ENCODE peak calls at places on chromosomes 3 and 15, in nine cellular contexts. One of them, this sample, is unnamed.

GRCh38 chr15:100082761-100083402 is 258.9 kb downstream of the ADAMTS17 start:
- DNase-seq in stimulated activated CD8-positive, alpha-beta memory T cell treated with anti-CD3 and anti-CD28 coated beads, Interleukin-15, amount 100 ng/mL, for 48 hours: no peak
- DNase-seq in stimulated activated CD4-positive, alpha-beta T cell treated with anti-CD3 and anti-CD28 coated beads, Interleukin-1b, Interleukin-23, amount 100 ng/mL, for 4 hours: no peak
- DNase-seq in endothelial cell: no peak
- DNase-seq in ureter: no peak
- DNase-seq in HFFc6: no peak
- DNase-seq in activated gamma-delta T cell treated with Interleukin-2 at 50 U/mL for 16 hours: no peak
- DNase-seq in spleen: peak
- DNase-seq in WTC11: no peak
- DNase-seq in this sample: no peak

GRCh38 chr3:48661501-48662139 is 1.1 kb downstream of the CELSR3 start:
- DNase-seq in ureter: peak
- DNase-seq in spleen: peak
- DNase-seq in activated gamma-delta T cell treated with Interleukin-2 at 50 U/mL for 16 hours: peak
- DNase-seq in endothelial cell: peak
- DNase-seq in HFFc6: peak
- DNase-seq in WTC11: peak
- DNase-seq in stimulated activated CD8-positive, alpha-beta memory T cell treated with anti-CD3 and anti-CD28 coated beads, Interleukin-15, amount 100 ng/mL, for 48 hours: peak
- DNase-seq in stimulated activated CD4-positive, alpha-beta T cell treated with anti-CD3 and anti-CD28 coated beads, Interleukin-1b, Interleukin-23, amount 100 ng/mL, for 4 hours: peak
- DNase-seq in this sample: peak

GRCh38 chr3:111151438-111151837 is 79.8 kb downstream of the NECTIN3 start:
- DNase-seq in spleen: no peak
- DNase-seq in WTC11: no peak
- DNase-seq in endothelial cell: no peak
- DNase-seq in activated gamma-delta T cell treated with Interleukin-2 at 50 U/mL for 16 hours: no peak
- DNase-seq in HFFc6: peak
- DNase-seq in ureter: no peak
- DNase-seq in stimulated activated CD8-positive, alpha-beta memory T cell treated with anti-CD3 and anti-CD28 coated beads, Interleukin-15, amount 100 ng/mL, for 48 hours: no peak
- DNase-seq in stimulated activated CD4-positive, alpha-beta T cell treated with anti-CD3 and anti-CD28 coated beads, Interleukin-1b, Interleukin-23, amount 100 ng/mL, for 4 hours: no peak
- DNase-seq in this sample: no peak

GRCh38 chr15:39511915-39512260 is 69.0 kb upstream of the THBS1 start:
- DNase-seq in ureter: no peak
- DNase-seq in stimulated activated CD4-positive, alpha-beta T cell treated with anti-CD3 and anti-CD28 coated beads, Interleukin-1b, Interleukin-23, amount 100 ng/mL, for 4 hours: no peak
- DNase-seq in spleen: no peak
- DNase-seq in endothelial cell: no peak
- DNase-seq in stimulated activated CD8-positive, alpha-beta memory T cell treated with anti-CD3 and anti-CD28 coated beads, Interleukin-15, amount 100 ng/mL, for 48 hours: no peak
- DNase-seq in activated gamma-delta T cell treated with Interleukin-2 at 50 U/mL for 16 hours: no peak
- DNase-seq in HFFc6: peak
- DNase-seq in WTC11: no peak
- DNase-seq in this sample: no peak

GRCh38 chr15:31390029-31390428 is 63.4 kb downstream of the KLF13 start:
- DNase-seq in activated gamma-delta T cell treated with Interleukin-2 at 50 U/mL for 16 hours: no peak
- DNase-seq in WTC11: no peak
- DNase-seq in HFFc6: no peak
- DNase-seq in ureter: peak
- DNase-seq in endothelial cell: no peak
- DNase-seq in stimulated activated CD8-positive, alpha-beta memory T cell treated with anti-CD3 and anti-CD28 coated beads, Interleukin-15, amount 100 ng/mL, for 48 hours: no peak
- DNase-seq in stimulated activated CD4-positive, alpha-beta T cell treated with anti-CD3 and anti-CD28 coated beads, Interleukin-1b, Interleukin-23, amount 100 ng/mL, for 4 hours: no peak
- DNase-seq in spleen: no peak
- DNase-seq in this sample: no peak

GRCh38 chr3:34268032-34268760 is 469.8 kb downstream of the PDCD6IP start:
- DNase-seq in activated gamma-delta T cell treated with Interleukin-2 at 50 U/mL for 16 hours: no peak
- DNase-seq in WTC11: no peak
- DNase-seq in endothelial cell: no peak
- DNase-seq in ureter: no peak
- DNase-seq in stimulated activated CD8-positive, alpha-beta memory T cell treated with anti-CD3 and anti-CD28 coated beads, Interleukin-15, amount 100 ng/mL, for 48 hours: no peak
- DNase-seq in stimulated activated CD4-positive, alpha-beta T cell treated with anti-CD3 and anti-CD28 coated beads, Interleukin-1b, Interleukin-23, amount 100 ng/mL, for 4 hours: no peak
- DNase-seq in spleen: no peak
- DNase-seq in HFFc6: no peak
- DNase-seq in this sample: no peak

GRCh38 chr3:148532326-148532725 is 165.4 kb upstream of the AGTR1 start:
- DNase-seq in HFFc6: no peak
- DNase-seq in stimulated activated CD4-positive, alpha-beta T cell treated with anti-CD3 and anti-CD28 coated beads, Interleukin-1b, Interleukin-23, amount 100 ng/mL, for 4 hours: no peak
- DNase-seq in ureter: no peak
- DNase-seq in activated gamma-delta T cell treated with Interleukin-2 at 50 U/mL for 16 hours: no peak
- DNase-seq in endothelial cell: no peak
- DNase-seq in spleen: no peak
- DNase-seq in stimulated activated CD8-positive, alpha-beta memory T cell treated with anti-CD3 and anti-CD28 coated beads, Interleukin-15, amount 100 ng/mL, for 48 hours: no peak
- DNase-seq in WTC11: no peak
- DNase-seq in this sample: no peak

GRCh38 chr3:10459954-10460754 is 45.2 kb downstream of the ATP2B2 start:
- DNase-seq in spleen: no peak
- DNase-seq in ureter: peak
- DNase-seq in WTC11: peak
- DNase-seq in HFFc6: peak
- DNase-seq in stimulated activated CD4-positive, alpha-beta T cell treated with anti-CD3 and anti-CD28 coated beads, Interleukin-1b, Interleukin-23, amount 100 ng/mL, for 4 hours: no peak
- DNase-seq in activated gamma-delta T cell treated with Interleukin-2 at 50 U/mL for 16 hours: peak
- DNase-seq in stimulated activated CD8-positive, alpha-beta memory T cell treated with anti-CD3 and anti-CD28 coated beads, Interleukin-15, amount 100 ng/mL, for 48 hours: peak
- DNase-seq in endothelial cell: peak
- DNase-seq in this sample: no peak

GRCh38 chr3:84893211-84893610 is 65.6 kb upstream of the CADM2 start:
- DNase-seq in endothelial cell: no peak
- DNase-seq in activated gamma-delta T cell treated with Interleukin-2 at 50 U/mL for 16 hours: no peak
- DNase-seq in WTC11: no peak
- DNase-seq in spleen: no peak
- DNase-seq in stimulated activated CD4-positive, alpha-beta T cell treated with anti-CD3 and anti-CD28 coated beads, Interleukin-1b, Interleukin-23, amount 100 ng/mL, for 4 hours: no peak
- DNase-seq in ureter: no peak
- DNase-seq in HFFc6: no peak
- DNase-seq in stimulated activated CD8-positive, alpha-beta memory T cell treated with anti-CD3 and anti-CD28 coated beads, Interleukin-15, amount 100 ng/mL, for 48 hours: no peak
- DNase-seq in this sample: no peak

GRCh38 chr3:99699841-99700240 is 61.4 kb downstream of the COL8A1 start:
- DNase-seq in stimulated activated CD8-positive, alpha-beta memory T cell treated with anti-CD3 and anti-CD28 coated beads, Interleukin-15, amount 100 ng/mL, for 48 hours: no peak
- DNase-seq in endothelial cell: no peak
- DNase-seq in spleen: no peak
- DNase-seq in stimulated activated CD4-positive, alpha-beta T cell treated with anti-CD3 and anti-CD28 coated beads, Interleukin-1b, Interleukin-23, amount 100 ng/mL, for 4 hours: no peak
- DNase-seq in HFFc6: peak
- DNase-seq in activated gamma-delta T cell treated with Interleukin-2 at 50 U/mL for 16 hours: no peak
- DNase-seq in ureter: no peak
- DNase-seq in WTC11: no peak
- DNase-seq in this sample: no peak

GRCh38 chr3:355622-356021 is 159.1 kb downstream of the CHL1 start:
- DNase-seq in stimulated activated CD8-positive, alpha-beta memory T cell treated with anti-CD3 and anti-CD28 coated beads, Interleukin-15, amount 100 ng/mL, for 48 hours: no peak
- DNase-seq in endothelial cell: no peak
- DNase-seq in spleen: no peak
- DNase-seq in WTC11: no peak
- DNase-seq in stimulated activated CD4-positive, alpha-beta T cell treated with anti-CD3 and anti-CD28 coated beads, Interleukin-1b, Interleukin-23, amount 100 ng/mL, for 4 hours: no peak
- DNase-seq in ureter: no peak
- DNase-seq in HFFc6: peak
- DNase-seq in activated gamma-delta T cell treated with Interleukin-2 at 50 U/mL for 16 hours: no peak
- DNase-seq in this sample: no peak

This sample was measured in activated B cell treated with CpG ODN at 0.5 μM for 24 hours.